ENCODE peak calls at places on chromosome 14, in nine cellular contexts. G, K, Y, M, T, D, C, W and J are unnamed samples.

GRCh38 chr14:70897475-70897874 is 9.8 kb upstream of the PCNX1 start:
- DNase-seq in T (no peak), W (no peak), G (peak; percentile 87), Y (no peak), M (no peak), D (no peak), K (no peak), C (no peak), J (no peak)

GRCh38 chr14:98189521-98189920 is 1082.5 kb downstream of the BCL11B start:
- DNase-seq in K (no peak), C (no peak), Y (no peak), W (no peak), D (no peak), G (no peak), M (peak; percentile 85), T (no peak), J (no peak)

GRCh38 chr14:22375321-22375930 is 213.6 kb downstream of the DAD1 start:
- DNase-seq in G (peak; percentile 41), K (peak; percentile 21), C (no peak), W (peak; percentile 71), M (no peak), Y (no peak), D (no peak), T (peak; percentile 67), J (peak; percentile 37)

GRCh38 chr14:68655021-68655811 is 137.7 kb downstream of the ZFP36L1 start:
- DNase-seq in G (peak; percentile 58), D (no peak), W (no peak), C (no peak), M (no peak), K (no peak), T (no peak), Y (no peak), J (no peak)

GRCh38 chr14:68679746-68680467 is 113.0 kb downstream of the ZFP36L1 start:
- DNase-seq in K (no peak), G (no peak), Y (no peak), D (no peak), T (no peak), W (no peak), M (no peak), C (no peak), J (no peak)

GRCh38 chr14:71665157-71665556 is 267.1 kb upstream of the RGS6 start:
- DNase-seq in K (no peak), W (no peak), G (peak; percentile 91), Y (no peak), D (no peak), M (no peak), C (no peak), T (no peak), J (no peak)

GRCh38 chr14:41570415-41571155 is 36.1 kb upstream of the LRFN5 start:
- DNase-seq in D (no peak), W (no peak), G (no peak), M (no peak), T (no peak), C (no peak), Y (no peak), K (no peak), J (no peak)

GRCh38 chr14:80080601-80081000 is 130.7 kb downstream of the DIO2 start:
- DNase-seq in Y (no peak), C (no peak), K (no peak), M (no peak), T (no peak), W (no peak), G (no peak), D (no peak), J (no peak)

GRCh38 chr14:61151276-61151675 is 129.9 kb downstream of the TMEM30B start:
- DNase-seq in M (no peak), G (peak; percentile 40), T (no peak), C (no peak), D (no peak), W (no peak), K (no peak), Y (no peak), J (no peak)

GRCh38 chr14:103880334-103880985 is 33.1 kb upstream of the PPP1R13B start:
- DNase-seq in Y (peak; percentile 72), G (peak; percentile 64), M (peak; percentile 62), W (peak; percentile 60), T (peak; percentile 24), K (peak; percentile 54), C (peak; percentile 88), D (peak; percentile 90), J (peak; percentile 37)

GRCh38 chr14:65224799-65225198 is 122.5 kb upstream of the MAX start:
- DNase-seq in D (no peak), M (no peak), C (peak; percentile 25), G (no peak), Y (no peak), W (no peak), T (no peak), K (no peak), J (peak; percentile 18)

GRCh38 chr14:80134321-80134720 is 77.0 kb downstream of the DIO2 start:
- DNase-seq in W (no peak), Y (no peak), M (no peak), K (no peak), C (peak; percentile 66), D (no peak), T (no peak), G (no peak), J (no peak)

GRCh38 chr14:68474741-68475140 is 318.1 kb downstream of the ZFP36L1 start:
- DNase-seq in Y (no peak), G (no peak), T (no peak), M (no peak), C (peak; percentile 28), W (no peak), D (no peak), K (no peak), J (peak; percentile 61)

GRCh38 chr14:35369701-35370191 is 34.8 kb downstream of the NFKBIA start:
- DNase-seq in T (no peak), W (no peak), Y (no peak), M (no peak), K (peak; percentile 67), G (peak; percentile 46), D (peak; percentile 46), C (no peak), J (peak; percentile 81)

GRCh38 chr14:54738009-54738408 is 164.6 kb downstream of the GCH1 start:
- DNase-seq in K (no peak), D (no peak), M (no peak), T (no peak), G (no peak), Y (no peak), C (peak; percentile 76), W (no peak), J (no peak)

GRCh38 chr14:59098377-59098776 is 90.1 kb upstream of the DAAM1 start:
- DNase-seq in G (peak; percentile 98), Y (no peak), M (no peak), T (no peak), W (peak; percentile 33), D (no peak), K (peak; percentile 26), C (no peak), J (peak; percentile 40)

GRCh38 chr14:85252011-85252410 is 277.9 kb upstream of the FLRT2 start:
- DNase-seq in T (no peak), D (no peak), M (no peak), C (no peak), Y (no peak), W (no peak), K (no peak), G (peak; percentile 72), J (no peak)

GRCh38 chr14:93375673-93376156 is 28.7 kb downstream of the COX8C start:
- DNase-seq in K (no peak), M (no peak), G (no peak), Y (peak; percentile 43), T (no peak), C (no peak), W (no peak), D (no peak), J (no peak)

GRCh38 chr14:93379841-93380240 is 32.9 kb downstream of the COX8C start:
- DNase-seq in G (no peak), Y (no peak), C (no peak), K (no peak), M (no peak), W (no peak), D (no peak), T (no peak), J (no peak)

DNA sequence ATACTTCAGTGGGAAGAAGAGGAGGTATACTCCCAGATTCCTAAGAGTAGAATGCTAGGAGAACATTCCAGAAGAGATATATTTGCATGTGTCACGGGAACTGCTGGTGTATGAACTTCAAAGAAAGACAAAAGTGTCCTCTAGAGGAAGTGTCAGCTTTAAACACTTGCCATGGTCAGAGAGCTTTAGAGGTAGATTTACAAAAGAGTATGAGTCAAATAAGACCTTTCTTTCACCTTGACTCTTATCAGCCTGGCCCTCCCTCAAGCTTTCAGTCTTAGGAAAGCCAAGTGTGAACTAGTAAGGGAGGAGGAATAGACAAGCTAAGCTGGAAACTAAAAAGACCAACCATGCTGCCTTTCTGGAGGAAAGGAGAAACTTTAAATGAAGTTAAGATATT is 34.7 kb downstream of the COX8C start:
- DNase-seq in Y (no peak), M (no peak), C (no peak), K (no peak), W (peak; percentile 15), D (no peak), T (no peak), G (no peak), J (no peak)
- H3K27ac ChIP-seq in Y (no peak overlapping the region), M (no peak overlapping the region), C (no peak overlapping the region), K (no peak overlapping the region), W (no peak overlapping the region), D (no peak overlapping the region), T (no peak overlapping the region), G (no peak overlapping the region), J (no peak overlapping the region)

GRCh38 chr14:102775855-102776760 is 1.1 kb upstream of the TRAF3 start:
- DNase-seq in M (peak; percentile 12), G (peak; percentile 85), D (no peak), Y (peak; percentile 70), K (no peak), W (peak; percentile 72), T (no peak), C (peak; percentile 30), J (peak; percentile 56)
- H3K27ac ChIP-seq in M (peak overlapping the region; percentile 73), G (peak overlapping the region; percentile 19), D (peak overlapping the region; percentile 77), Y (peak overlapping the region; percentile 86), K (peak overlapping the region; percentile 94), W (peak overlapping the region; percentile 95), T (no peak overlapping the region), C (peak overlapping the region; percentile 46), J (no peak overlapping the region)

GRCh38 chr14:101927859-101928258 is 36.5 kb upstream of the DYNC1H1 start:
- DNase-seq in W (peak; percentile 51), M (no peak), T (no peak), K (no peak), C (peak; percentile 39), G (peak; percentile 92), D (peak; percentile 87), Y (peak; percentile 75), J (no peak)
- H3K27ac ChIP-seq in W (no peak overlapping the region), M (no peak overlapping the region), T (no peak overlapping the region), K (no peak overlapping the region), C (peak overlapping the region; percentile 43), G (peak overlapping the region; percentile 85), D (peak overlapping the region; percentile 51), Y (peak overlapping the region; percentile 67), J (no peak overlapping the region)

DNA sequence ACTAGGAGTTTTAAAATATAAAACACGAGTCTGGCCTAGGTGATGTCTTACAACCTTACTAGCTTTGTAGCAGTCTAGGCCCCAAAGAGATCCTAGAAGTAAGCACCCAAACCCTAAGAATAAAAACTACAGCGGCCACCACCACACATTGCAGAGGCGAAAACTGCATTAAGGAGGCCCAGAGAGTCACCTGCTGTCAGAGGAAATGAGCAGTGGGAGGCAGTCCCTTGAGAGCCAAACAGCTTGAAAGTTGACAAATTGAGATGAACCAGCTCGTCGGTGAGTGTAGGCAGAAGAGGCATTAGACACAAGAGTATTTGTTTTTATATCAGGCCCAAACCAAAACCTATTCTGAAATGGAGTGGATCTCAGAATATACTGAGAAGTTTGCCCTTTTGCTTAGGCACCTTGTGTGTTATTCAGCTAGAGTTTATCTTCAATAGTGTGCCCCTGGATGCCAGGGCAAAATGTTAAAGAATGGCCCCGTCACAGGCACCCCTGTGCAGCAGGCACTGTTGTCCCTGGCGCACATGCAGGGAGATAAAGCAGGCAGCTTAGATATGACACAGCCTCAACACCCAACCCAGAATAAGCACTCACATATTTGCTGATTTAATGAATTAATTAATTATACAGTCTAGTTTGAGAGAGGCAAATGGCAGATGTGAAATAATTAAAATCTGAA is 56.7 kb downstream of the TTC7B start:
- DNase-seq in T (no peak), G (no peak), D (no peak), M (peak; percentile 12), W (no peak), C (no peak), K (no peak), Y (no peak), J (no peak)
- H3K27ac ChIP-seq in T (no peak overlapping the region), G (no peak overlapping the region), D (no peak overlapping the region), M (no peak overlapping the region), W (no peak overlapping the region), C (no peak overlapping the region), K (no peak overlapping the region), Y (peak overlapping the region; percentile 85), J (no peak overlapping the region)